ENCODE peak calls at places on chromosomes 4 and X, in five cellular contexts. U is effector memory CD4-positive, alpha-beta T cell; G is mesenchymal stem cell; B is fibroblast of lung; T is body of pancreas. R is an unnamed sample.

GRCh38 chr4:102988429-102989020 is 31.0 kb downstream of the SLC9B1 start:
- DNase-seq in U (no peak), T (no peak), G (no peak), B (no peak), R (no peak)

GRCh38 chr4:38818441-38818976 is 13.9 kb upstream of the TLR1 start:
- DNase-seq in U (no peak), G (no peak), B (no peak), T (no peak), R (no peak)

GRCh38 chr4:8380511-8381415 is 59.8 kb downstream of the ACOX3 start:
- DNase-seq in G (no peak), U (no peak), B (no peak), T (no peak), R (no peak)

GRCh38 chr4:161762796-161763195 is 401.0 kb downstream of the FSTL5 start:
- DNase-seq in T (no peak), B (peak; percentile 83), U (no peak), G (peak; percentile 45), R (no peak)

GRCh38 chrX:7102119-7102518 is 45.4 kb upstream of the STS start:
- DNase-seq in G (no peak), B (no peak), T (no peak), U (no peak), R (no peak)

GRCh38 chrX:133776072-133776471 is 209.3 kb downstream of the GPC3 start:
- DNase-seq in U (no peak), B (no peak), G (no peak), T (peak; percentile 15), R (no peak)

GRCh38 chr4:112451831-112452230 is 64.1 kb downstream of the NEUROG2 start:
- DNase-seq in U (no peak), T (no peak), B (no peak), G (no peak), R (no peak)

GRCh38 chr4:108053281-108053701 is 63.6 kb downstream of the HADH start:
- DNase-seq in U (no peak), B (peak; percentile 40), T (no peak), G (peak; percentile 47), R (no peak)

GRCh38 chr4:113835005-113835404 is 73.5 kb upstream of the CAMK2D start:
- DNase-seq in B (peak; percentile 82), G (peak; percentile 64), T (no peak), U (no peak), R (no peak)

GRCh38 chr4:37324526-37324925 is 80.0 kb downstream of the NWD2 start:
- DNase-seq in B (no peak), U (no peak), G (no peak), T (no peak), R (no peak)

GRCh38 chrX:14449773-14450172 is 79.6 kb upstream of the GLRA2 start:
- DNase-seq in U (no peak), G (no peak), T (no peak), B (no peak), R (no peak)

GRCh38 chrX:36160056-36160455 is 240.5 kb downstream of the CFAP47 start:
- DNase-seq in G (no peak), B (no peak), T (no peak), U (no peak), R (no peak)

GRCh38 chr4:168887809-168888208 is 122.2 kb downstream of the CBR4 start:
- DNase-seq in G (no peak), B (peak; percentile 52), U (no peak), T (no peak), R (no peak)

GRCh38 chr4:80081566-80081965 is 8.5 kb upstream of the ANTXR2 start:
- DNase-seq in U (no peak), B (no peak), T (no peak), G (no peak), R (no peak)

GRCh38 chr4:111323496-111323895 is 700.6 kb upstream of the PITX2 start:
- DNase-seq in U (no peak), T (no peak), G (peak; percentile 21), B (peak; percentile 85), R (no peak)

GRCh38 chrX:54063361-54063760 is 19.1 kb upstream of the PHF8 start:
- DNase-seq in B (peak; percentile 29), G (no peak), U (no peak), T (no peak), R (no peak)

GRCh38 chrX:9147086-9147485 is 113.2 kb upstream of the FAM9B start:
- DNase-seq in G (no peak), B (no peak), U (no peak), T (no peak), R (no peak)

GRCh38 chrX:26597981-26598380 is 382.0 kb downstream of the MAGEB5 start:
- DNase-seq in U (no peak), G (no peak), B (no peak), T (no peak), R (no peak)

GRCh38 chr4:76589402-76589801 is 154.4 kb downstream of the SHROOM3 start:
- DNase-seq in T (peak; percentile 27), U (no peak), B (peak; percentile 88), G (peak; percentile 69), R (no peak)

GRCh38 chrX:111090458-111090857 is 5.5 kb upstream of the PAK3 start:
- DNase-seq in G (no peak), U (no peak), B (peak; percentile 14), T (no peak), R (no peak)

GRCh38 chr4:126799471-126799870 is 833.3 kb upstream of the INTU start:
- DNase-seq in U (no peak), B (no peak), T (no peak), G (peak; percentile 5), R (no peak)

GRCh38 chrX:13220916-13221315 is 98.9 kb downstream of the ATXN3L start:
- DNase-seq in U (no peak), G (peak; percentile 82), T (no peak), B (peak; percentile 94), R (no peak)

GRCh38 chrX:3346436-3347329 is at the start of gene MXRA5:
- DNase-seq in B (peak; percentile 75), G (peak; percentile 60), U (no peak), T (peak; percentile 18), R (no peak)

GRCh38 chr4:180615746-180616145 is 1627.5 kb upstream of the TENM3 start:
- DNase-seq in U (no peak), G (no peak), T (no peak), B (no peak), R (no peak)

DNA sequence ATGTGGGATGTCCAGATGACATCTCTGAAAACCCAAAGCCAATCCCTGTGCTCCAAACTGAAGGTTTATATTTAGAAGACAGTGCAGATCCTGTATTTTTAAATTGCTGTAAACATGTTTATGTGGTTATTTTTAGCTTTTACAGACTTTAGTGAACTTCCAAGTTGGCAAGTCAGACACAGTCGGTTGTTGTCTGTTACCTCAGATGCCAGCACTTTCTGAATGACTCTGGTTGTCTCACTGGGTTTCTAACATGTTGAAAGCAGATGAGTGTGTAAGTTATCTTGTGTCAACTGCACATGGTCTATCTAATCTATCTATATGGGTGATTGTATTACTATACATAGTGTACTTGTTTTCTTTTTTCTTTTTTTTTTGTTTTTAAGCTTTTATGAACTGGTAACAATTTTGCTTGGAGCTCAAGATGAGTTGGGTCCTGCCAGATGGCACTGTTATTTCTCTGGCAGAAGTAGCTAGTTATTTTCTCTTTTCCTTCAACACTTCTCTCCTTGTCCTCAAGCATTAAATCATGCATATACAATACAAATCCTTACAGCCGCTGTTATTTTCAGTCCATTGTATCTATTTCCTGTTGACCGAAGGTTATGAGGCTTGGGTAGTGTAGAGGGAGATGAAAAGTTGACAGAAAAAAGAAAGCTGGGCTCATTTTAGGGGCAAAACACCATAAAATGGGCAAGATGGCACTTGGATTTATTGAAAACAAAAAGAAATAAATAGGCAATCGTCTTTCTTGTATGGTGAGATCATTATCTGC is 66.3 kb downstream of the GAB1 start:
- DNase-seq in U (no peak), T (no peak), B (no peak), G (peak; percentile 61), R (no peak)
- H3K4me1 ChIP-seq in U (no peaks in the 10 kb centered on the region), T (peaks cover 23% of the 10 kb centered on the region), B (peaks cover 14% of the 10 kb centered on the region), G (peaks cover 7% of the 10 kb centered on the region), R (no peaks in the 10 kb centered on the region)

GRCh38 chr4:6668391-6668790 is 25.3 kb upstream of the S100P start:
- DNase-seq in B (peak; percentile 94), U (no peak), G (no peak), T (no peak), R (no peak)
- H3K4me3 ChIP-seq in B (no peak overlapping the region), U (no peak overlapping the region), G (no peak overlapping the region), T (no peak overlapping the region), R (no peak overlapping the region)

GRCh38 chr4:26322349-26322748 is 1.5 kb downstream of the RBPJ start:
- DNase-seq in T (no peak), B (no peak), U (no peak), G (peak; percentile 42), R (no peak)
- H3K27ac ChIP-seq in T (no peak overlapping the region), B (peak overlapping the region; percentile 92), U (peak overlapping the region; percentile 78), G (no peak overlapping the region), R (no peak overlapping the region)

GRCh38 chr4:151316645-151317044 is 8.8 kb downstream of the SH3D19 start:
- DNase-seq in T (no peak), U (no peak), G (no peak), B (no peak), R (no peak)

GRCh38 chr4:151318310-151319006 is 6.9 kb downstream of the SH3D19 start:
- DNase-seq in U (no peak), B (no peak), G (no peak), T (no peak), R (no peak)

GRCh38 chr4:151314509-151314908 is 10.9 kb downstream of the SH3D19 start:
- DNase-seq in T (no peak), G (no peak), B (no peak), U (no peak), R (no peak)

GRCh38 chr4:151313306-151314028 is 11.9 kb downstream of the SH3D19 start:
- DNase-seq in B (no peak), U (no peak), G (no peak), T (no peak), R (no peak)

GRCh38 chr4:151315212-151315886 is 10.1 kb downstream of the SH3D19 start:
- DNase-seq in T (no peak), G (no peak), B (peak; percentile 72), U (no peak), R (no peak)
- H3K4me1 ChIP-seq in T (peaks cover 29% of the 10 kb centered on the region), G (peaks cover 4% of the 10 kb centered on the region), B (no peaks in the 10 kb centered on the region), U (no peaks in the 10 kb centered on the region), R (no peaks in the 10 kb centered on the region)

GRCh38 chr4:68406479-68406859 is 40.8 kb upstream of the TMPRSS11E start:
- DNase-seq in T (no peak), G (no peak), U (no peak), B (no peak), R (no peak)
- H3K4me3 ChIP-seq in T (no peak overlapping the region), G (no peak overlapping the region), U (no peak overlapping the region), B (no peak overlapping the region), R (no peak overlapping the region)

R was measured in CD4-positive, CD25-positive, alpha-beta regulatory T cell.